ENCODE peak calls at places on chromosomes 12 and 14, in seven cellular contexts. I is pons, E is NCI-H524, W is HS-27A, K is small intestine, R is hypothalamus, Z is endothelial cell. B is an unnamed sample.

GRCh38 chr12:132717531-132718387 is 7.1 kb downstream of the PGAM5 start:
- DNase-seq in Z (peak; percentile 23), W (no peak), E (no peak), I (no peak), R (no peak), K (no peak), B (no peak)

GRCh38 chr12:77387214-77387613 is 321.8 kb upstream of the E2F7 start:
- DNase-seq in I (no peak), E (no peak), Z (no peak), K (no peak), W (no peak), R (no peak), B (no peak)

GRCh38 chr14:77883479-77884238 is 83.8 kb downstream of the ADCK1 start:
- DNase-seq in R (no peak), E (no peak), K (no peak), I (peak; percentile 79), W (no peak), Z (no peak), B (no peak)

GRCh38 chr14:83826838-83827237 is 1703.1 kb upstream of the FLRT2 start:
- DNase-seq in E (no peak), K (no peak), I (no peak), Z (no peak), R (no peak), W (peak; percentile 47), B (no peak)

GRCh38 chr12:12810507-12811143 is 2.5 kb upstream of the DDX47 start:
- DNase-seq in Z (no peak), E (no peak), R (no peak), K (peak; percentile 74), W (no peak), I (no peak), B (no peak)

GRCh38 chr14:20612403-20612802 is 21.2 kb upstream of the RNASE12 start:
- DNase-seq in Z (no peak), R (no peak), K (no peak), W (no peak), E (no peak), I (peak; percentile 62), B (no peak)

GRCh38 chr12:52280796-52281560 is 6.5 kb downstream of the KRT86 start:
- DNase-seq in Z (no peak), E (no peak), W (peak; percentile 97), K (no peak), I (no peak), R (no peak), B (peak; percentile 84)

GRCh38 chr14:61346793-61347192 is 25.4 kb downstream of the PRKCH start:
- DNase-seq in R (no peak), I (no peak), Z (no peak), W (no peak), K (no peak), E (no peak), B (no peak)

GRCh38 chr14:21997300-21997699 is 323.7 kb upstream of the OR4E1 start:
- DNase-seq in E (no peak), K (peak; percentile 21), I (peak; percentile 53), W (no peak), R (no peak), Z (peak; percentile 22), B (no peak)

GRCh38 chr14:85601246-85601645 is 71.3 kb downstream of the FLRT2 start:
- DNase-seq in R (no peak), Z (no peak), K (no peak), I (no peak), W (no peak), E (peak; percentile 100), B (no peak)

GRCh38 chr12:49206389-49206788 is 17.5 kb upstream of the TUBA1A start:
- DNase-seq in E (no peak), I (no peak), K (no peak), W (no peak), R (no peak), Z (no peak), B (no peak)

GRCh38 chr12:12017135-12017581 is 53.6 kb upstream of the BCL2L14 start:
- DNase-seq in R (no peak), W (no peak), Z (no peak), K (no peak), I (no peak), E (no peak), B (no peak)

GRCh38 chr12:58966939-58967338 is 46.6 kb upstream of the LRIG3 start:
- DNase-seq in K (peak; percentile 20), R (no peak), W (no peak), Z (no peak), E (no peak), I (no peak), B (no peak)

GRCh38 chr12:111293266-111294009 is 75.5 kb downstream of the PHETA1 start:
- DNase-seq in W (no peak), R (no peak), Z (no peak), E (no peak), K (no peak), I (no peak), B (no peak)

GRCh38 chr14:32352631-32353030 is 23.5 kb downstream of the AKAP6 start:
- DNase-seq in W (no peak), Z (no peak), E (no peak), I (no peak), K (no peak), R (no peak), B (no peak)

GRCh38 chr12:98656289-98657101 is 11.4 kb downstream of the APAF1 start:
- DNase-seq in K (peak; percentile 31), R (no peak), I (no peak), Z (no peak), E (no peak), W (no peak), B (no peak)

GRCh38 chr12:131404705-131405104 is 306.2 kb upstream of the SFSWAP start:
- DNase-seq in Z (no peak), E (no peak), K (no peak), R (no peak), W (no peak), I (no peak), B (no peak)

GRCh38 chr14:36773136-36773540 is 111.5 kb downstream of the PAX9 start:
- DNase-seq in R (no peak), E (no peak), I (no peak), W (peak; percentile 84), Z (no peak), K (no peak), B (no peak)

GRCh38 chr12:47763481-47764344 is 5.0 kb upstream of the RAPGEF3 start:
- DNase-seq in Z (no peak), E (no peak), I (no peak), W (no peak), K (no peak), R (no peak), B (no peak)